ENCODE peak calls at places on chromosomes 12 and 14, in four cellular contexts. One of them, this sample, is unnamed.

GRCh38 chr12:10722905-10723866 is at the start of gene YBX3:
- DNase-seq in left ventricle myocardium inferior: peak; percentile 90
- DNase-seq in heart right ventricle: peak; percentile 92
- DNase-seq in Peyer's patch: peak; percentile 85
- DNase-seq in this sample: peak; percentile 95

GRCh38 chr12:12661086-12661485 is 34.9 kb downstream of the GPR19 start:
- DNase-seq in left ventricle myocardium inferior: no peak
- DNase-seq in Peyer's patch: no peak
- DNase-seq in heart right ventricle: no peak
- DNase-seq in this sample: peak; percentile 89

GRCh38 chr12:55696796-55697462 is 10.8 kb downstream of the ITGA7 start:
- DNase-seq in left ventricle myocardium inferior: no peak
- DNase-seq in heart right ventricle: no peak
- DNase-seq in Peyer's patch: no peak
- DNase-seq in this sample: no peak

GRCh38 chr14:65321370-65321875 is 91.1 kb upstream of the FUT8 start:
- DNase-seq in heart right ventricle: no peak
- DNase-seq in left ventricle myocardium inferior: no peak
- DNase-seq in Peyer's patch: no peak
- DNase-seq in this sample: peak; percentile 51

GRCh38 chr12:76117751-76118150 is 33.3 kb upstream of the NAP1L1 start:
- DNase-seq in left ventricle myocardium inferior: no peak
- DNase-seq in Peyer's patch: no peak
- DNase-seq in heart right ventricle: no peak
- DNase-seq in this sample: no peak

GRCh38 chr12:82426586-82426985 is 68.3 kb downstream of the METTL25 start:
- DNase-seq in left ventricle myocardium inferior: no peak
- DNase-seq in heart right ventricle: no peak
- DNase-seq in Peyer's patch: no peak
- DNase-seq in this sample: no peak

GRCh38 chr12:118190266-118190665 is 54.3 kb downstream of the PEBP1 start:
- DNase-seq in heart right ventricle: no peak
- DNase-seq in Peyer's patch: no peak
- DNase-seq in left ventricle myocardium inferior: no peak
- DNase-seq in this sample: peak; percentile 55

GRCh38 chr14:83133986-83134664 is 1600.5 kb upstream of the SEL1L start:
- DNase-seq in left ventricle myocardium inferior: no peak
- DNase-seq in heart right ventricle: no peak
- DNase-seq in Peyer's patch: no peak
- DNase-seq in this sample: no peak

GRCh38 chr14:82047777-82048470 is 514.3 kb upstream of the SEL1L start:
- DNase-seq in heart right ventricle: no peak
- DNase-seq in left ventricle myocardium inferior: no peak
- DNase-seq in Peyer's patch: no peak
- DNase-seq in this sample: no peak

GRCh38 chr14:39102969-39103957 is at the start of gene SEC23A:
- DNase-seq in left ventricle myocardium inferior: peak; percentile 93
- DNase-seq in heart right ventricle: peak; percentile 92
- DNase-seq in Peyer's patch: peak; percentile 96
- DNase-seq in this sample: peak; percentile 95

GRCh38 chr14:53295985-53296582 is 143.0 kb upstream of the DDHD1 start:
- DNase-seq in heart right ventricle: peak; percentile 29
- DNase-seq in left ventricle myocardium inferior: no peak
- DNase-seq in Peyer's patch: no peak
- DNase-seq in this sample: peak; percentile 76

GRCh38 chr12:56628671-56629458 is 1.3 kb downstream of the BAZ2A start:
- DNase-seq in Peyer's patch: peak; percentile 69
- DNase-seq in left ventricle myocardium inferior: peak; percentile 65
- DNase-seq in heart right ventricle: peak; percentile 70
- DNase-seq in this sample: peak; percentile 89

GRCh38 chr12:130945793-130946492 is 7.8 kb upstream of the ADGRD1 start:
- DNase-seq in Peyer's patch: no peak
- DNase-seq in left ventricle myocardium inferior: no peak
- DNase-seq in heart right ventricle: no peak
- DNase-seq in this sample: no peak

GRCh38 chr12:47360771-47361388 is 281.1 kb upstream of the AMIGO2 start:
- DNase-seq in heart right ventricle: peak; percentile 15
- DNase-seq in Peyer's patch: no peak
- DNase-seq in left ventricle myocardium inferior: no peak
- DNase-seq in this sample: no peak

GRCh38 chr14:99728231-99728920 is 44.3 kb downstream of the CYP46A1 start:
- DNase-seq in left ventricle myocardium inferior: peak; percentile 7
- DNase-seq in heart right ventricle: no peak
- DNase-seq in Peyer's patch: peak; percentile 34
- DNase-seq in this sample: no peak

GRCh38 chr14:99727096-99727870 is 43.2 kb downstream of the CYP46A1 start:
- DNase-seq in left ventricle myocardium inferior: no peak
- DNase-seq in heart right ventricle: no peak
- DNase-seq in Peyer's patch: peak; percentile 34
- DNase-seq in this sample: no peak

GRCh38 chr14:99724939-99725773 is 41.1 kb downstream of the CYP46A1 start:
- DNase-seq in Peyer's patch: peak; percentile 43
- DNase-seq in left ventricle myocardium inferior: no peak
- DNase-seq in heart right ventricle: no peak
- DNase-seq in this sample: no peak

GRCh38 chr14:99725774-99726537 is 41.9 kb downstream of the CYP46A1 start:
- DNase-seq in heart right ventricle: no peak
- DNase-seq in left ventricle myocardium inferior: no peak
- DNase-seq in Peyer's patch: peak; percentile 37
- DNase-seq in this sample: no peak

DNA sequence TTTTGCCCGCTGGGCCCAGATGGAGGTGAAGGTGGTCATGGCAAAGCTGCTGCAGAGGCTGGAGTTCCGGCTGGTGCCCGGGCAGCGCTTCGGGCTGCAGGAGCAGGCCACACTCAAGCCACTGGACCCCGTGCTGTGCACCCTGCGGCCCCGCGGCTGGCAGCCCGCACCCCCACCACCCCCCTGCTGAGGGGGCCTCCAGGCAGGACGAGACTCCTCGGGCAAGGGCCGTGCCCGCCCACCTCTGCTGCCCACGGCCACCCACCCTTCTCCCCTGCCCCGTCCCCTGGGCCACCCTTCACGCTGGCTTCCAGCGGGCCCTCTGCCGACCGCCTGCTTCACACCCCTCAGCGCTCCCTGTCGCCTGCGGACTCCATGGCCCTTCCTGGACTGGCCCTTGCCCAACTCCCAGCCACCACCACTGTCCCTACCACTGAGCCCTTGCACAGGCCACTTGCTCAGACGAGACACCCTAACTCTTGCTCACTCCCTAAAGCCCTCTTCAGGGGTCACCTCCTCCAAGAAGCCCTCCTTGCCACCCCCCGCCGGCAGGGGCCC is 42.5 kb downstream of the CYP46A1 start:
- DNase-seq in Peyer's patch: peak; percentile 39
- DNase-seq in heart right ventricle: no peak
- DNase-seq in left ventricle myocardium inferior: no peak
- DNase-seq in this sample: no peak
- H3K4me1 ChIP-seq in Peyer's patch: peaks cover 6% of the 10 kb centered on the region
- H3K4me1 ChIP-seq in heart right ventricle: peaks cover 11% of the 10 kb centered on the region
- H3K4me1 ChIP-seq in left ventricle myocardium inferior: peaks cover 22% of the 10 kb centered on the region
- H3K4me1 ChIP-seq in this sample: peaks cover 5% of the 10 kb centered on the region

GRCh38 chr12:124928095-124928911 is 13.9 kb upstream of the UBC start:
- DNase-seq in Peyer's patch: peak; percentile 94
- DNase-seq in heart right ventricle: peak; percentile 69
- DNase-seq in left ventricle myocardium inferior: peak; percentile 75
- DNase-seq in this sample: peak; percentile 22
- H3K4me3 ChIP-seq in Peyer's patch: peak overlapping the region; percentile 45
- H3K4me3 ChIP-seq in heart right ventricle: peak overlapping the region; percentile 68
- H3K4me3 ChIP-seq in left ventricle myocardium inferior: peak overlapping the region; percentile 79
- H3K4me3 ChIP-seq in this sample: peak overlapping the region; percentile 86

DNA sequence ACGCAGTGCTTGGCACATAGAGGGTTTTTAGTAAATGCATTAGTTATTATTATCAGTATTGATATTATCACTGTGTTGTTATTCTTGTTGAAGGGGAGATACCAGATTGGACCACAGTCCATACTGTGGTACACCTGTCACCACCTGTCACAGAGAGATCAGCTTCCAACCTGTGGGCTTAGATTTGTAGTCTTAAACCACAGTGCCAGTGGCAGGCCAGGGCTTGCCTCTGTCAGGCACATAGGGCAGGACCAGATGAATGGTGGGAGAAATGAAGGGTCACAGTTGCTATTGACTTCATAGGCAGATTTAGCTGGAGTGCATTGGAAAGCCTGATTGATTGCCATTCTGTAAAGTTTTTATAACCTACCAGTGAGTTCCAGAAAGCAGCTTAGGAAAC is 35.1 kb downstream of the ARL1 start:
- DNase-seq in left ventricle myocardium inferior: no peak
- DNase-seq in heart right ventricle: no peak
- DNase-seq in Peyer's patch: no peak
- DNase-seq in this sample: no peak
- H3K36me3 ChIP-seq in left ventricle myocardium inferior: peaks cover 86% of the 10 kb centered on the region
- H3K36me3 ChIP-seq in heart right ventricle: no peaks in the 10 kb centered on the region
- H3K36me3 ChIP-seq in Peyer's patch: peaks cover 3% of the 10 kb centered on the region
- H3K36me3 ChIP-seq in this sample: peaks cover 83% of the 10 kb centered on the region

GRCh38 chr12:117165342-117165741 is 24.9 kb downstream of the FBXO21 start:
- DNase-seq in left ventricle myocardium inferior: no peak
- DNase-seq in Peyer's patch: no peak
- DNase-seq in heart right ventricle: no peak
- DNase-seq in this sample: no peak
- H3K4me1 ChIP-seq in left ventricle myocardium inferior: no peaks in the 10 kb centered on the region
- H3K4me1 ChIP-seq in Peyer's patch: no peaks in the 10 kb centered on the region
- H3K4me1 ChIP-seq in heart right ventricle: peaks cover 9% of the 10 kb centered on the region
- H3K4me1 ChIP-seq in this sample: no peaks in the 10 kb centered on the region

GRCh38 chr12:113478351-113479011 is 6.8 kb upstream of the LHX5 start:
- DNase-seq in Peyer's patch: no peak
- DNase-seq in left ventricle myocardium inferior: no peak
- DNase-seq in heart right ventricle: no peak
- DNase-seq in this sample: no peak

GRCh38 chr12:113477842-113478215 is 6.2 kb upstream of the LHX5 start:
- DNase-seq in Peyer's patch: no peak
- DNase-seq in left ventricle myocardium inferior: no peak
- DNase-seq in heart right ventricle: no peak
- DNase-seq in this sample: no peak

GRCh38 chr12:113480336-113480688 is 8.6 kb upstream of the LHX5 start:
- DNase-seq in left ventricle myocardium inferior: no peak
- DNase-seq in heart right ventricle: no peak
- DNase-seq in Peyer's patch: no peak
- DNase-seq in this sample: no peak

GRCh38 chr12:113479578-113480335 is 8.1 kb upstream of the LHX5 start:
- DNase-seq in Peyer's patch: no peak
- DNase-seq in heart right ventricle: peak; percentile 46
- DNase-seq in left ventricle myocardium inferior: peak; percentile 44
- DNase-seq in this sample: peak; percentile 65

GRCh38 chr12:113479193-113479577 is 7.5 kb upstream of the LHX5 start:
- DNase-seq in left ventricle myocardium inferior: no peak
- DNase-seq in Peyer's patch: no peak
- DNase-seq in heart right ventricle: no peak
- DNase-seq in this sample: no peak
- H3K4me3 ChIP-seq in left ventricle myocardium inferior: no peak overlapping the region
- H3K4me3 ChIP-seq in Peyer's patch: no peak overlapping the region
- H3K4me3 ChIP-seq in heart right ventricle: no peak overlapping the region
- H3K4me3 ChIP-seq in this sample: no peak overlapping the region

GRCh38 chr12:106433055-106433454 is 75.5 kb downstream of the POLR3B start:
- DNase-seq in left ventricle myocardium inferior: no peak
- DNase-seq in heart right ventricle: no peak
- DNase-seq in Peyer's patch: no peak
- DNase-seq in this sample: no peak

GRCh38 chr12:106431839-106432411 is 74.4 kb downstream of the POLR3B start:
- DNase-seq in Peyer's patch: no peak
- DNase-seq in heart right ventricle: no peak
- DNase-seq in left ventricle myocardium inferior: no peak
- DNase-seq in this sample: no peak

GRCh38 chr12:106436183-106436582 is 78.6 kb downstream of the POLR3B start:
- DNase-seq in left ventricle myocardium inferior: no peak
- DNase-seq in Peyer's patch: no peak
- DNase-seq in heart right ventricle: no peak
- DNase-seq in this sample: no peak

GRCh38 chr12:106429636-106430035 is 72.1 kb downstream of the POLR3B start:
- DNase-seq in heart right ventricle: no peak
- DNase-seq in left ventricle myocardium inferior: no peak
- DNase-seq in Peyer's patch: no peak
- DNase-seq in this sample: peak; percentile 15

DNA sequence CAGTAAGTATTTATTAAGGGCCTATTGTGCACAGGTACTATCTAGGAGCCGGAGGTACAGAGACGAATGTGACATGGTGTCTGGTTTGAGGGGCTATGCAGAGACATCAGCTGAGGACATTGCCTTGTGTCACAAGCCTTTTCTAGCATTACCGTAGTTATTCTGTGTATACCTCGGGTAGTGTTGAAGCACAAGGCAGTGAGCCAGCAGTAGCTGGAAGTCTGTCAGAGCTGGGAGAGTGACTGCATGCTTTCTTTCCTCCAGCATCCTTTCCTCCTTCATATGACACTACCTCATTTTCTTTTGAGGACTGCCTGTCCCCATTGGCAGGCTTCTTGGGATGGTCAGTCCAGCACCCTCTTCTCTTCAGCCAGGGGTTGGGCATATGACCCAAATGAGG is 77.0 kb downstream of the POLR3B start:
- DNase-seq in left ventricle myocardium inferior: no peak
- DNase-seq in Peyer's patch: no peak
- DNase-seq in heart right ventricle: no peak
- DNase-seq in this sample: no peak
- H3K36me3 ChIP-seq in left ventricle myocardium inferior: peaks cover 68% of the 10 kb centered on the region
- H3K36me3 ChIP-seq in Peyer's patch: no peaks in the 10 kb centered on the region
- H3K36me3 ChIP-seq in heart right ventricle: no peaks in the 10 kb centered on the region
- H3K36me3 ChIP-seq in this sample: peaks cover 60% of the 10 kb centered on the region

DNA sequence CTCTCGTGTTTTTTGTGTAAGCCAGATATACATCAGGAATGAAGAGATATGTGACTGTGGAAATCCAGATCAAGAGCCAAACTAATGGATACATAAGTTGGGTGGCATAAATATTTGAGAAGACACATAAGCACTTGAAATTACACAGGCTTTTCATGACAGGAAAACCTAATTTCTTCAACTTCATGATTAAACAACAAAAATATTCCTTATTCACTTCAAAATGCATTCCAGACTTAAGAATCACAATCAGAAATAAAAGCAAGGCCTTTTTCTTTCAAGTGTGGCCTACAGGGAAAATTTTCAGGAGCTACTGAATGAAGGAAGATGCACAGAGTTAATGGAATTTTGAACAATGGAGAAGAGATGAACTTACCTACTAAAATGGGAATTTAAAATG is 515.6 kb downstream of the FOXG1 start:
- DNase-seq in heart right ventricle: no peak
- DNase-seq in Peyer's patch: no peak
- DNase-seq in left ventricle myocardium inferior: no peak
- DNase-seq in this sample: peak; percentile 52
- H3K4me1 ChIP-seq in heart right ventricle: no peaks in the 10 kb centered on the region
- H3K4me1 ChIP-seq in Peyer's patch: no peaks in the 10 kb centered on the region
- H3K4me1 ChIP-seq in left ventricle myocardium inferior: no peaks in the 10 kb centered on the region
- H3K4me1 ChIP-seq in this sample: peaks cover 10% of the 10 kb centered on the region

GRCh38 chr14:87712386-87713113 is 280.4 kb downstream of the GALC start:
- DNase-seq in heart right ventricle: no peak
- DNase-seq in Peyer's patch: no peak
- DNase-seq in left ventricle myocardium inferior: no peak
- DNase-seq in this sample: no peak
- H3K4me3 ChIP-seq in heart right ventricle: no peak overlapping the region
- H3K4me3 ChIP-seq in Peyer's patch: no peak overlapping the region
- H3K4me3 ChIP-seq in left ventricle myocardium inferior: no peak overlapping the region
- H3K4me3 ChIP-seq in this sample: no peak overlapping the region

GRCh38 chr12:109449845-109450532 is 27.1 kb downstream of the KCTD10 start:
- DNase-seq in Peyer's patch: no peak
- DNase-seq in heart right ventricle: no peak
- DNase-seq in left ventricle myocardium inferior: no peak
- DNase-seq in this sample: no peak
- H3K36me3 ChIP-seq in Peyer's patch: no peaks in the 10 kb centered on the region
- H3K36me3 ChIP-seq in heart right ventricle: no peaks in the 10 kb centered on the region
- H3K36me3 ChIP-seq in left ventricle myocardium inferior: peaks cover 81% of the 10 kb centered on the region
- H3K36me3 ChIP-seq in this sample: peaks cover 66% of the 10 kb centered on the region